ENCODE peak calls at places on chromosomes 3 and 15, in nine cellular contexts. J, P, S, I, Y, E, O, Q and N are unnamed samples.

GRCh38 chr3:61989681-61990080 is 383.7 kb downstream of the FEZF2 start:
- DNase-seq in J (no peak), P (no peak), Q (no peak), S (no peak), O (no peak), E (no peak), Y (no peak), I (no peak), N (no peak)

GRCh38 chr15:40525855-40526254 is 39.0 kb downstream of the CCDC32 start:
- DNase-seq in I (no peak), P (no peak), S (no peak), Q (no peak), E (no peak), O (no peak), J (no peak), Y (no peak), N (no peak)

GRCh38 chr3:151770941-151771340 is 37.2 kb downstream of the AADACL2 start:
- DNase-seq in S (peak), I (no peak), E (peak), O (no peak), Q (peak), Y (peak), P (no peak), J (peak), N (peak)

GRCh38 chr3:134242649-134243637 is 7.7 kb downstream of the RYK start:
- DNase-seq in Y (no peak), I (no peak), J (no peak), E (no peak), Q (no peak), S (peak), O (no peak), P (no peak), N (no peak)

GRCh38 chr15:73078722-73079121 is 26.5 kb downstream of the NEO1 start:
- DNase-seq in E (peak), O (no peak), Q (no peak), I (no peak), P (no peak), J (peak), S (peak), Y (peak), N (no peak)

GRCh38 chr15:22949074-22949547 is 31.1 kb downstream of the CYFIP1 start:
- DNase-seq in P (peak), J (no peak), I (peak), S (no peak), E (no peak), Y (peak), Q (peak), O (no peak), N (peak)

GRCh38 chr3:115113367-115113766 is 33.7 kb downstream of the ZBTB20 start:
- DNase-seq in P (peak), Y (no peak), I (no peak), Q (no peak), S (no peak), E (no peak), J (no peak), O (no peak), N (no peak)

GRCh38 chr15:83559310-83559966 is 94.5 kb upstream of the ADAMTSL3 start:
- DNase-seq in J (peak), Y (peak), E (peak), S (peak), Q (peak), O (no peak), P (peak), I (peak), N (peak)

GRCh38 chr3:177893321-177893720 is 642.9 kb upstream of the KCNMB2 start:
- DNase-seq in I (no peak), Q (no peak), E (no peak), J (no peak), O (no peak), P (no peak), Y (no peak), S (no peak), N (no peak)

GRCh38 chr3:117706731-117707130 is 997.2 kb downstream of the TUSC7 start:
- DNase-seq in Q (no peak), I (no peak), S (no peak), P (no peak), J (no peak), E (no peak), O (no peak), Y (no peak), N (no peak)

GRCh38 chr15:92667291-92667904 is 11.8 kb upstream of the FAM174B start:
- DNase-seq in P (no peak), O (no peak), I (no peak), Y (no peak), J (no peak), E (peak), Q (peak), S (peak), N (no peak)

GRCh38 chr3:48034000-48034516 is 17.8 kb upstream of the MAP4 start:
- DNase-seq in S (peak), Y (no peak), I (peak), J (no peak), P (no peak), Q (no peak), O (no peak), E (no peak), N (no peak)

GRCh38 chr3:195753609-195754008 is 32.8 kb downstream of the MUC20 start:
- DNase-seq in S (no peak), O (no peak), E (no peak), Y (no peak), Q (no peak), I (peak), P (no peak), J (no peak), N (no peak)

GRCh38 chr15:63339006-63339766 is 42.5 kb downstream of the CA12 start:
- DNase-seq in Y (no peak), P (no peak), J (no peak), O (no peak), Q (no peak), I (no peak), S (no peak), E (no peak), N (no peak)

GRCh38 chr3:73432021-73432722 is 192.6 kb downstream of the PDZRN3 start:
- DNase-seq in Q (no peak), P (peak), Y (no peak), S (peak), I (peak), O (no peak), J (no peak), E (peak), N (no peak)

GRCh38 chr15:48121849-48122248 is 1.1 kb downstream of the SLC24A5 start:
- DNase-seq in E (no peak), I (no peak), P (no peak), S (no peak), Q (no peak), O (no peak), Y (no peak), J (no peak), N (no peak)

GRCh38 chr3:43366466-43366865 is 80.1 kb downstream of the SNRK start:
- DNase-seq in E (no peak), Y (no peak), I (no peak), S (no peak), O (peak), J (peak), Q (no peak), P (no peak), N (no peak)

GRCh38 chr3:196192036-196193001 is 18.9 kb downstream of the ZDHHC19 start:
- DNase-seq in E (no peak), Y (peak), S (peak), Q (no peak), P (no peak), I (peak), O (no peak), J (peak), N (no peak)

GRCh38 chr15:89136818-89137772 is 48.8 kb downstream of the ABHD2 start:
- DNase-seq in S (peak), E (no peak), Q (no peak), I (no peak), Y (peak), O (no peak), J (no peak), P (peak), N (no peak)

GRCh38 chr15:37109151-37109912 is 9.0 kb upstream of the MEIS2 start:
- DNase-seq in S (no peak), Y (no peak), J (no peak), E (no peak), P (peak), Q (no peak), O (no peak), I (no peak), N (no peak)

GRCh38 chr3:177108648-177109047 is 88.6 kb downstream of the TBL1XR1 start:
- DNase-seq in J (no peak), I (no peak), Q (no peak), P (no peak), Y (no peak), S (no peak), O (no peak), E (no peak), N (no peak)

GRCh38 chr15:43905755-43906154 is 79.0 kb downstream of the WDR76 start:
- DNase-seq in Q (no peak), O (no peak), J (no peak), E (no peak), Y (no peak), P (no peak), S (no peak), I (no peak), N (no peak)

GRCh38 chr3:71247221-71247947 is 336.1 kb downstream of the FOXP1 start:
- DNase-seq in I (peak), Q (no peak), Y (no peak), S (peak), P (no peak), E (peak), J (no peak), O (no peak), N (no peak)

GRCh38 chr3:146161725-146162047 is 702 bp upstream of the PLOD2 start:
- DNase-seq in S (peak), J (peak), I (no peak), P (peak), E (peak), Q (peak), Y (peak), O (no peak), N (peak)

GRCh38 chr15:68347392-68347791 is 69.8 kb downstream of the FEM1B start:
- DNase-seq in E (no peak), Y (no peak), I (no peak), P (no peak), O (no peak), J (no peak), Q (no peak), S (no peak), N (no peak)

DNA sequence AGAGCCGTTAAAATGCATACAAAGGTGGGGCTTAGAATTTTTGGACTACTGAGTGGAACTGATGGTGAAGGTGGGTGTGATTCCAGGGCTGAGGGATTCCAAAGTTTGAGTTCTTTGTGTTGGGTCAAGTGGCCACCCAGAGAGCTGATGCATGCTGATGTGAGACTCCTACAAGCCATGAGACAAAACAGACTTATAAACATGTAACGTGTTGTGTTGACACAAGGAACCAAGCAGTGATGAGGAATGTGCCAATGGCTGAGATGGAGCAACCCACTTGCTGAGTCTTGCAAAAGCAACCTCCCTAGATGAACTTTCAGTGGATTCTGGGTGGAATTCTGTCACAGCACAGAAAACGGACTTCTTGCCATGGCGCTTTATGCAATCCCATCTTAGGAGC is 289.0 kb downstream of the TLE3 start:
- DNase-seq in S (no peak), P (no peak), Y (no peak), E (peak), I (no peak), O (no peak), J (no peak), Q (no peak), N (no peak)
- TF ChIP-seq EP300 in S (no peak), P (no peak), Y (no peak), E (no peak), I (no peak), O (no peak), J (no peak), Q (no peak), N (no peak)

GRCh38 chr3:163056874-163057497 is 1560.4 kb downstream of the OTOL1 start:
- DNase-seq in Q (no peak), O (no peak), Y (peak), E (peak), S (peak), I (peak), J (peak), P (no peak), N (peak)

GRCh38 chr3:163058190-163058854 is 1561.7 kb downstream of the OTOL1 start:
- DNase-seq in Y (no peak), I (no peak), S (no peak), O (no peak), J (no peak), P (peak), E (no peak), Q (no peak), N (no peak)
- TF ChIP-seq EP300 in Y (no peak), I (no peak), S (no peak), O (no peak), J (no peak), P (no peak), E (no peak), Q (no peak), N (no peak)

GRCh38 chr15:35362195-35362829 is 183.7 kb downstream of the DPH6 start:
- DNase-seq in E (no peak), I (no peak), Q (no peak), P (no peak), J (no peak), O (no peak), S (no peak), Y (no peak), N (no peak)
- TF ChIP-seq EP300 in E (no peak), I (peak), Q (no peak), P (no peak), J (no peak), O (no peak), S (no peak), Y (no peak), N (no peak)

GRCh38 chr3:179969525-179969924 is 67.2 kb downstream of the PEX5L start:
- DNase-seq in Y (no peak), S (no peak), J (no peak), P (no peak), E (peak), I (no peak), Q (no peak), O (no peak), N (no peak)

GRCh38 chr3:179977356-179977755 is 59.4 kb downstream of the PEX5L start:
- DNase-seq in P (no peak), Q (no peak), S (no peak), I (no peak), Y (no peak), O (no peak), J (no peak), E (no peak), N (no peak)

GRCh38 chr3:179973024-179973423 is 63.7 kb downstream of the PEX5L start:
- DNase-seq in E (no peak), J (no peak), Y (no peak), I (no peak), P (no peak), O (no peak), S (no peak), Q (no peak), N (no peak)

GRCh38 chr3:179971280-179971679 is 65.5 kb downstream of the PEX5L start:
- DNase-seq in E (no peak), Q (no peak), P (no peak), S (no peak), O (no peak), Y (no peak), I (no peak), J (no peak), N (no peak)

DNA sequence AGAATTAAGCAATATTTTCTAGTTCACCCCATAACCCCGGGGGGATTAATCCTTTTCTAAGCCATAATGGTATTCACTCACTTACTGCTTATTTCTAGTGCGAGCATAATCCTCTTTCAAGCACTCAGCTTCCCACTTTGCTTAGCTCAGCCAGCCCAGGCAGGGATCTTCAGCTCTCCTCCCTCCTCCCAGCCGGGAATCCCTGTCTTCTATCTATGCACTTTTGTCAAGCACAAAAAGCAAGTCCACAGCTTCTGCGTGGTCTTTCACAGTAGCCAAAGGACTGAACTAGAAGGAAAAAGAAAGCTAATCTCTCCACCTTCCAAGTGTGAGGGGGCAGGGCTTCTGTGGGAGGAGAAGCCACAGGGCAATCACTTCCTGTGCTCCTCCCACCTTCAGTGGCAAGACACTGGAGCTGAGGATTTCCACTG is 62.8 kb downstream of the PEX5L start:
- DNase-seq in Q (no peak), S (no peak), J (no peak), E (no peak), P (no peak), I (no peak), Y (no peak), O (no peak), N (no peak)
- TF ChIP-seq EP300 in Q (no peak), S (no peak), J (no peak), E (no peak), P (no peak), I (no peak), Y (no peak), O (no peak), N (peak)

DNA sequence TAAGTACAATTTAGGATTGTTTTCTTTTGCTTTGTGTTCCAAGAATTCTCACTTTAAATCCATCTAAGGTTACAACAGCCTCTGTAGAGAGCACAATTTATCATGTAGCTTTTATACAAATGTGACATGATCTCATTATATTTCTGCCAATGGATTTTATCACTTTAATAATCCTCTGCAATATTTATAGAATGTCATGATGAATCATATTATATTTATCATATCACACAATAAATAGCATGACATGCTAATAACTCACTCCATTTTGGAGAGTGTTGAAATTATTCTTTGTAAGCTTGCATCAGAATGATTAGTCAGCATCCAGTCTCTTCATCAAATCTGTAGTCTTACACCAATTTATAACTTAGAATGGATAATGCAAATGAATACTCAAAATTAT is 280.6 kb upstream of the ZNF717 start:
- DNase-seq in P (no peak), J (no peak), Y (no peak), I (no peak), S (no peak), O (no peak), E (no peak), Q (no peak), N (no peak)
- TF ChIP-seq EP300 in P (no peak), J (no peak), Y (no peak), I (no peak), S (no peak), O (no peak), E (no peak), Q (no peak), N (no peak)

GRCh38 chr3:160141485-160142185 is 83.6 kb upstream of the C3orf80 start:
- DNase-seq in E (peak), S (no peak), O (no peak), I (no peak), J (no peak), Q (no peak), P (no peak), Y (no peak), N (no peak)
- TF ChIP-seq EP300 in E (peak), S (no peak), O (no peak), I (no peak), J (no peak), Q (no peak), P (no peak), Y (no peak), N (no peak)

DNA sequence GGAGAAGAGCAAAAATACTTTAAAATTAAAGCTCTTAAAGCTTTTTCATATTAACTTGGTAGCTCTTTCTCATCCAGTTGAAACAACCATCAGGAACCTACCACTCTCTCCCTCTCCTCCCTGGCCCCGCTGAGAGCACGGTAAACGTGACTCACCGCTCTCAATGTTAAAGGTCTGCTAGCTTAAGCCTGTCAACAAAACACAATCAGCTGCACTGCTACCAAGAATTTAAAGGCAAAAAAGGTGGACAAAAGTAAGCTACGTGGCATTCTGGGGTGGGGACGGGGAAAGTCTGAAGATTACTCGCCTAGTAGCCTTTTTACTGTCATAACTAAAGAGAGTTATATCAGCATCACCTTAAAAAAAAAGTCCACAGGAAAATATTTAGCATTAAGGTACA is 8.4 kb upstream of the GP5 start:
- DNase-seq in Q (no peak), E (no peak), Y (no peak), J (peak), I (no peak), S (peak), O (no peak), P (no peak), N (no peak)
- TF ChIP-seq EP300 in Q (no peak), E (no peak), Y (no peak), J (no peak), I (no peak), S (no peak), O (no peak), P (no peak), N (no peak)

GRCh38 chr3:130811552-130811951 is 64.9 kb upstream of the PIK3R4 start:
- DNase-seq in E (no peak), S (no peak), J (no peak), O (no peak), P (no peak), Y (no peak), Q (no peak), I (no peak), N (no peak)
- TF ChIP-seq EP300 in E (no peak), S (no peak), J (no peak), O (no peak), P (no peak), Y (no peak), Q (no peak), I (no peak), N (no peak)